ENCODE peak calls at places on chromosomes 6 and 20, in five cellular contexts. One of them, this sample, is unnamed.

GRCh38 chr20:38156888-38157634 is 8.0 kb downstream of the TGM2 start:
- DNase-seq in GM23338: no peak
- DNase-seq in breast epithelium: no peak
- DNase-seq in HCT116: no peak
- DNase-seq in A549: no peak
- DNase-seq in this sample: peak; percentile 75

GRCh38 chr20:44572551-44573500 is 9.6 kb upstream of the PKIG start:
- DNase-seq in GM23338: no peak
- DNase-seq in breast epithelium: peak; percentile 73
- DNase-seq in HCT116: no peak
- DNase-seq in A549: peak; percentile 43
- DNase-seq in this sample: peak; percentile 85

GRCh38 chr6:3208775-3209113 is 18.7 kb downstream of the TUBB2B start:
- DNase-seq in GM23338: no peak
- DNase-seq in breast epithelium: no peak
- DNase-seq in HCT116: no peak
- DNase-seq in A549: no peak
- DNase-seq in this sample: no peak

GRCh38 chr6:62039602-62040001 is 246.4 kb downstream of the KHDRBS2 start:
- DNase-seq in GM23338: no peak
- DNase-seq in breast epithelium: no peak
- DNase-seq in HCT116: no peak
- DNase-seq in A549: no peak
- DNase-seq in this sample: no peak

GRCh38 chr6:128062882-128063603 is 162.2 kb upstream of the THEMIS start:
- DNase-seq in GM23338: no peak
- DNase-seq in breast epithelium: no peak
- DNase-seq in HCT116: no peak
- DNase-seq in A549: peak; percentile 9
- DNase-seq in this sample: no peak

GRCh38 chr6:37588745-37589139 is 89.0 kb upstream of the CCDC167 start:
- DNase-seq in GM23338: no peak
- DNase-seq in breast epithelium: no peak
- DNase-seq in HCT116: no peak
- DNase-seq in A549: no peak
- DNase-seq in this sample: no peak

GRCh38 chr20:32098786-32099185 is 10.7 kb upstream of the TM9SF4 start:
- DNase-seq in GM23338: no peak
- DNase-seq in breast epithelium: no peak
- DNase-seq in HCT116: no peak
- DNase-seq in A549: no peak
- DNase-seq in this sample: no peak

GRCh38 chr6:69785697-69786096 is 11.1 kb downstream of the LMBRD1 start:
- DNase-seq in GM23338: no peak
- DNase-seq in breast epithelium: no peak
- DNase-seq in HCT116: no peak
- DNase-seq in A549: no peak
- DNase-seq in this sample: no peak

GRCh38 chr20:5353624-5354496 is 37.1 kb upstream of the PROKR2 start:
- DNase-seq in GM23338: no peak
- DNase-seq in breast epithelium: no peak
- DNase-seq in HCT116: peak; percentile 40
- DNase-seq in A549: peak; percentile 55
- DNase-seq in this sample: no peak

GRCh38 chr6:117298941-117299340 is 33.6 kb downstream of the VGLL2 start:
- DNase-seq in GM23338: no peak
- DNase-seq in breast epithelium: no peak
- DNase-seq in HCT116: no peak
- DNase-seq in A549: no peak
- DNase-seq in this sample: no peak

GRCh38 chr20:19875746-19876145 is 117.7 kb downstream of the RIN2 start:
- DNase-seq in GM23338: no peak
- DNase-seq in breast epithelium: no peak
- DNase-seq in HCT116: no peak
- DNase-seq in A549: no peak
- DNase-seq in this sample: no peak

GRCh38 chr20:32670773-32671455 is 2.8 kb downstream of the C20orf203 start:
- DNase-seq in GM23338: no peak
- DNase-seq in breast epithelium: no peak
- DNase-seq in HCT116: no peak
- DNase-seq in A549: no peak
- DNase-seq in this sample: no peak

GRCh38 chr6:80304014-80304413 is 197.5 kb downstream of the BCKDHB start:
- DNase-seq in GM23338: no peak
- DNase-seq in breast epithelium: no peak
- DNase-seq in HCT116: no peak
- DNase-seq in A549: no peak
- DNase-seq in this sample: no peak

GRCh38 chr6:117396228-117396627 is 29.5 kb downstream of the ROS1 start:
- DNase-seq in GM23338: no peak
- DNase-seq in breast epithelium: no peak
- DNase-seq in HCT116: no peak
- DNase-seq in A549: no peak
- DNase-seq in this sample: peak; percentile 16

GRCh38 chr6:56713285-56713684 is 70.6 kb upstream of the DST start:
- DNase-seq in GM23338: no peak
- DNase-seq in breast epithelium: no peak
- DNase-seq in HCT116: peak; percentile 77
- DNase-seq in A549: peak; percentile 72
- DNase-seq in this sample: peak; percentile 84

GRCh38 chr6:73263570-73263909 is 544 bp upstream of the KHDC1 start:
- DNase-seq in GM23338: no peak
- DNase-seq in breast epithelium: no peak
- DNase-seq in HCT116: no peak
- DNase-seq in A549: no peak
- DNase-seq in this sample: no peak

GRCh38 chr20:8431538-8432434 is 299.7 kb downstream of the PLCB1 start:
- DNase-seq in GM23338: peak; percentile 24
- DNase-seq in breast epithelium: peak; percentile 24
- DNase-seq in HCT116: no peak
- DNase-seq in A549: no peak
- DNase-seq in this sample: no peak

DNA sequence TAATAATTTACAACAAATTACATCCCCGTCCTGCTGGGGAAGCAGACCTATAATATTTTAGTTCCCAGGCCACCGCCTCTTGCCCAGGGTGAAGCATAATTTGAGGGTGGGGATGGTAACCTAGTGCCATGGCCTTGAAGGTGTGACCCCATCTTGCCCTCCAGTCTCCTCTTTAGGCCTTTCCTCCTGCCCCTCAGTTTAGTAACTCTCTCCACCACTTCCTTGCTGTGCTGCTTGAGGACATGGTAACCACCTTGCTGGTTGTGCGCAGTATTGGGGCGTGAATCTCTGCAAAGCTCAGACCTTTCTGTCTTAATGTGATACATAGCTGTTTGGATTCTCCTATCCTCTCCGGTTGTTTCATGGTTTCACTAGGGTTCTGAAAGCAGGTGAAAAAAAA is 16.6 kb downstream of the SNX9 start:
- DNase-seq in GM23338: no peak
- DNase-seq in breast epithelium: no peak
- DNase-seq in HCT116: no peak
- DNase-seq in A549: no peak
- DNase-seq in this sample: no peak
- H3K4me1 ChIP-seq in GM23338: peaks cover 43% of the 10 kb centered on the region
- H3K4me1 ChIP-seq in breast epithelium: no peaks in the 10 kb centered on the region
- H3K4me1 ChIP-seq in HCT116: peaks cover 60% of the 10 kb centered on the region
- H3K4me1 ChIP-seq in A549: peaks cover 23% of the 10 kb centered on the region
- H3K4me1 ChIP-seq in this sample: peaks cover 33% of the 10 kb centered on the region

DNA sequence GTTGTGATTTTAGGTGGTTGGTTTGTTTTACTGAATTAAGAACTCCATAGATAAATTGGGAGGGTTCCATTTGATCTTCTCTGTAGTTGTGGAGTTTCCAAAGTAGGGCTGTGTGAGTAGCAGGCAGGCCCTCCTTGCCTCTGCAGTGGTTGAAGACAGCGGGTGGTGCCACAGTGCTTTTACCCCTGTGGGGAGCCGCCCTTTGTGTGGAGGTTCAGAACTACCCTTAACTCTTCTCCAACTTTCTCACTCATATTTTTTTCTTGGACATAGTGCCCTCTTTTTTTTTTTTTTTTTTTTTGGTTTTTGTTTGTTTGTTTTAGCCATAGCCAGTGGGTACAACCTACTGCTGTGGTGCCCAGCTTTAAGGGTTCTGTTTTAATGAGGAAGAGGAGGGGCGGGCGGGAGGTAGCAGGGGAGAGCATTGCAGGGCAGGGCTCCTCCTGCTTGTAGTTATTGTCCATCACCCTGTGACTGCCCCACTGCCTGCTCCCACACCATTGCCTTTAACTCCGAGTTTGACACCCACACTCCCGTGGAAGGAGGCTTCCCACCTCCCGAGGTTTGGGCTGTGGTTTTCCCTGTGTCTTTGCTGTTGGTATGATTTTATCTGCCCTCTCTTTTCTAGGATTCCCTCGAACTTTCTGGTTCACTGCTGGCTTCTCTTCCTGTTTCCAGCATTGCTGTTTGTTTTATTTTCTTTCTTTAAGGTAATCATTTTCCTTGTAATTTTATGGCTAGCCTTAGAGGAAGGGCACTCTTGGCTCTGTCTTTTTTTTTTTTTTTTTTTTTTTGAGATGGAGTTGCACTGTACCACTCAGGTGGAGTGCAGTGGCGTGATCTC is 50.7 kb downstream of the TIAM2 start:
- DNase-seq in GM23338: no peak
- DNase-seq in breast epithelium: no peak
- DNase-seq in HCT116: no peak
- DNase-seq in A549: no peak
- DNase-seq in this sample: no peak
- TF ChIP-seq CTCF in GM23338: peak; percentile 8
- TF ChIP-seq CTCF in breast epithelium: no peak
- TF ChIP-seq CTCF in HCT116: no peak
- TF ChIP-seq CTCF in A549: no peak
- TF ChIP-seq CTCF in this sample: no peak

GRCh38 chr20:24664266-24664986 is 195.0 kb downstream of the SYNDIG1 start:
- DNase-seq in GM23338: no peak
- DNase-seq in breast epithelium: no peak
- DNase-seq in HCT116: no peak
- DNase-seq in A549: no peak
- DNase-seq in this sample: no peak

GRCh38 chr20:24661255-24661654 is 191.8 kb downstream of the SYNDIG1 start:
- DNase-seq in GM23338: no peak
- DNase-seq in breast epithelium: no peak
- DNase-seq in HCT116: no peak
- DNase-seq in A549: no peak
- DNase-seq in this sample: no peak

GRCh38 chr20:24663496-24663895 is 194.1 kb downstream of the SYNDIG1 start:
- DNase-seq in GM23338: no peak
- DNase-seq in breast epithelium: no peak
- DNase-seq in HCT116: no peak
- DNase-seq in A549: no peak
- DNase-seq in this sample: no peak

GRCh38 chr20:24662286-24662685 is 192.9 kb downstream of the SYNDIG1 start:
- DNase-seq in GM23338: no peak
- DNase-seq in breast epithelium: no peak
- DNase-seq in HCT116: no peak
- DNase-seq in A549: no peak
- DNase-seq in this sample: no peak

DNA sequence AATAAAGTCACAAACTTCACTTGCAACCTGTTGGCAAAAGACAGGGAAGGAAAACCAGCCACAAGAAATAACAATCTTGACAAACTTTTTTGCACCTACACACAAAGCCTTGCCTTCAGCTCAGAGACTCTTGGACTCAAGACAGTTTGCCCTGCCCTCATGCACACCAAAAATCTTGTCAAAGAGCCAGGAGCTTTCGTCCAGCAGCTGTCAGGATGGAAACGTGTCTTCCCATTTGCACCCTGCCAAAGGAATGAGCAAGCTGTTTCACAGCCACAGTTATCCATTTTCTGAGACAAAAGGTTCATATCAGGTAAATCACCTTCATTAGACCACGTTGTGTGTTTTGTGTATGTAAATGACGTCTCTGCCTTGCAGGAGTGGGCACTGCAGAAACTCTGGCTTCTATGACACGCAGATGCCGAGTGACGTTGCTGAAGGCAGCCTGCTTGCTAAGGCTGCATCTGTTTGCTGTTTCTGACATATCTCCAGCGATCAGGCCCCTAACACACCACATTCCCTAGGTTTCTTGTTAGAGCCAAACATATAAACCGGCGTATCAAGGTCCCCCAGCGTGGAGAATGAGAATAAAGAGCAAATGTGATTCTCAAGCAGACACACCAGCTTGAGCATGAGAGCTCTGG is 193.4 kb downstream of the SYNDIG1 start:
- DNase-seq in GM23338: no peak
- DNase-seq in breast epithelium: no peak
- DNase-seq in HCT116: no peak
- DNase-seq in A549: no peak
- DNase-seq in this sample: no peak
- H3K4me1 ChIP-seq in GM23338: no peaks in the 10 kb centered on the region
- H3K4me1 ChIP-seq in breast epithelium: no peaks in the 10 kb centered on the region
- H3K4me1 ChIP-seq in HCT116: peaks cover 12% of the 10 kb centered on the region
- H3K4me1 ChIP-seq in A549: peaks cover under 1% of the 10 kb centered on the region
- H3K4me1 ChIP-seq in this sample: peaks cover 6% of the 10 kb centered on the region

GRCh38 chr6:133837801-133838349 is 51.0 kb upstream of the TCF21 start:
- DNase-seq in GM23338: peak; percentile 95
- DNase-seq in breast epithelium: peak; percentile 42
- DNase-seq in HCT116: peak; percentile 68
- DNase-seq in A549: peak; percentile 81
- DNase-seq in this sample: no peak
- TF ChIP-seq CTCF in GM23338: peak; percentile 90
- TF ChIP-seq CTCF in breast epithelium: no peak
- TF ChIP-seq CTCF in HCT116: peak; percentile 97
- TF ChIP-seq CTCF in A549: peak; percentile 89
- TF ChIP-seq CTCF in this sample: peak; percentile 62

GRCh38 chr6:167827062-167827587 is 414 bp downstream of the AFDN start:
- DNase-seq in GM23338: peak; percentile 51
- DNase-seq in breast epithelium: no peak
- DNase-seq in HCT116: no peak
- DNase-seq in A549: no peak
- DNase-seq in this sample: no peak

GRCh38 chr6:167829513-167829912 is 2.8 kb downstream of the AFDN start:
- DNase-seq in GM23338: no peak
- DNase-seq in breast epithelium: no peak
- DNase-seq in HCT116: no peak
- DNase-seq in A549: no peak
- DNase-seq in this sample: no peak

GRCh38 chr6:167826230-167827061 is at the start of gene AFDN:
- DNase-seq in GM23338: peak; percentile 78
- DNase-seq in breast epithelium: peak; percentile 66
- DNase-seq in HCT116: no peak
- DNase-seq in A549: peak; percentile 40
- DNase-seq in this sample: peak; percentile 50

GRCh38 chr6:167827588-167828324 is 1.0 kb downstream of the AFDN start:
- DNase-seq in GM23338: peak; percentile 74
- DNase-seq in breast epithelium: peak; percentile 49
- DNase-seq in HCT116: no peak
- DNase-seq in A549: peak; percentile 19
- DNase-seq in this sample: peak; percentile 24

GRCh38 chr6:167828325-167828956 is 1.7 kb downstream of the AFDN start:
- DNase-seq in GM23338: no peak
- DNase-seq in breast epithelium: no peak
- DNase-seq in HCT116: no peak
- DNase-seq in A549: no peak
- DNase-seq in this sample: no peak
- H3K4me1 ChIP-seq in GM23338: peaks cover 32% of the 10 kb centered on the region
- H3K4me1 ChIP-seq in breast epithelium: no peaks in the 10 kb centered on the region
- H3K4me1 ChIP-seq in HCT116: peaks cover 60% of the 10 kb centered on the region
- H3K4me1 ChIP-seq in A549: peaks cover 46% of the 10 kb centered on the region
- H3K4me1 ChIP-seq in this sample: peaks cover 28% of the 10 kb centered on the region

GRCh38 chr6:122726649-122727048 is 52.9 kb upstream of the FABP7 start:
- DNase-seq in GM23338: peak; percentile 73
- DNase-seq in breast epithelium: no peak
- DNase-seq in HCT116: no peak
- DNase-seq in A549: peak; percentile 15
- DNase-seq in this sample: no peak
- TF ChIP-seq CTCF in GM23338: peak; percentile 73
- TF ChIP-seq CTCF in breast epithelium: no peak
- TF ChIP-seq CTCF in HCT116: peak; percentile 60
- TF ChIP-seq CTCF in A549: peak; percentile 38
- TF ChIP-seq CTCF in this sample: no peak